ENCODE peak calls at places on chromosome 4, in four cellular contexts. X is endothelial cell of umbilical vein, P is IMR-90, V is K562. M is an unnamed sample.

GRCh38 chr4:1961038-1961437 is 47.7 kb downstream of the NELFA start:
- DNase-seq in X (no peak), P (no peak), V (no peak), M (no peak)

GRCh38 chr4:102663073-102663472 is 97.7 kb downstream of the MANBA start:
- DNase-seq in X (no peak), P (peak; percentile 80), V (no peak), M (no peak)

GRCh38 chr4:37562592-37562991 is 123.6 kb downstream of the RELL1 start:
- DNase-seq in X (no peak), P (peak; percentile 33), V (no peak), M (peak; percentile 63)

GRCh38 chr4:48780867-48781219 is 764 bp upstream of the FRYL start:
- DNase-seq in X (peak; percentile 70), P (peak; percentile 43), V (no peak), M (no peak)

GRCh38 chr4:94595880-94596483 is 144.2 kb downstream of the PDLIM5 start:
- DNase-seq in X (peak; percentile 76), P (peak; percentile 74), V (peak; percentile 14), M (no peak)

GRCh38 chr4:76199664-76200211 is 13.9 kb downstream of the SCARB2 start:
- DNase-seq in X (peak; percentile 59), P (peak; percentile 31), V (no peak), M (no peak)

GRCh38 chr4:108043536-108043935 is 53.8 kb downstream of the HADH start:
- DNase-seq in X (no peak), P (no peak), V (no peak), M (no peak)

GRCh38 chr4:88409206-88409605 is 30.6 kb downstream of the HERC6 start:
- DNase-seq in X (no peak), P (no peak), V (no peak), M (no peak)

GRCh38 chr4:159434496-159435241 is 331.8 kb downstream of the RAPGEF2 start:
- DNase-seq in X (no peak), P (peak; percentile 65), V (no peak), M (peak; percentile 69)

GRCh38 chr4:63211377-63211776 is 1197.9 kb downstream of the TECRL start:
- DNase-seq in X (no peak), P (no peak), V (no peak), M (no peak)

GRCh38 chr4:54228064-54228527 is 997 bp upstream of the PDGFRA start:
- DNase-seq in X (no peak), P (peak; percentile 82), V (peak; percentile 54), M (no peak)

GRCh38 chr4:172352351-172352750 is 539.1 kb downstream of the GALNTL6 start:
- DNase-seq in X (no peak), P (no peak), V (no peak), M (no peak)

GRCh38 chr4:173807347-173807746 is 277.3 kb upstream of the HAND2 start:
- DNase-seq in X (no peak), P (no peak), V (no peak), M (no peak)

GRCh38 chr4:15920723-15921591 is 17.6 kb downstream of the FGFBP1 start:
- DNase-seq in X (peak; percentile 89), P (peak; percentile 99), V (no peak), M (peak; percentile 93)

GRCh38 chr4:110865611-110866254 is 242.9 kb upstream of the PITX2 start:
- DNase-seq in X (no peak), P (peak; percentile 55), V (no peak), M (no peak)

GRCh38 chr4:114384629-114385028 is 214.0 kb upstream of the UGT8 start:
- DNase-seq in X (peak; percentile 62), P (peak; percentile 77), V (no peak), M (no peak)

GRCh38 chr4:80365928-80366327 is 30.4 kb downstream of the CFAP299 start:
- DNase-seq in X (peak; percentile 23), P (peak; percentile 76), V (peak; percentile 17), M (peak; percentile 15)

GRCh38 chr4:184746532-184746870 is 12.6 kb upstream of the CENPU start:
- DNase-seq in X (no peak), P (peak; percentile 82), V (no peak), M (no peak)

GRCh38 chr4:188719794-188720193 is 580.6 kb downstream of the TRIML1 start:
- DNase-seq in X (no peak), P (no peak), V (no peak), M (no peak)

GRCh38 chr4:113049421-113050355 is at the start of gene ANK2:
- DNase-seq in X (no peak), P (no peak), V (no peak), M (no peak)

GRCh38 chr4:91330555-91331137 is 973.1 kb upstream of the GRID2 start:
- DNase-seq in X (peak; percentile 4), P (no peak), V (no peak), M (no peak)

DNA sequence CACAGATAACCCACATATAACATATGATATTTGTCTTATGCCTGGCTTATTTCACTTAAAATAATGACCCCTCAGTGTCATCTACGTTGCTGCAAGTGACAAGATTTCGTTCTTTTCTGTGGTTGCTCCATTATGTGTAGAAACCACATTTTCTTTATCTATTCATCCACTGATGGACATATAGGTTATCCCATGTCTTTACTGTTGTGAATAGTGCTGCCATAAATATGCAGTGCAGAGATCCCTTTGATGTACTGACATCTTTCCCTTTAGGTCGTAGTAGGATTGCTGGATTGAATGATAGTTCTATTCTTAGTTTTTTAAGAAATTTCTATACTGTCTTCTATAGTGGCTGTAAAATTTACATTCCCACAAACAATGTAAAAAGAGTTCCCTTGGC is 135.8 kb downstream of the TET2 start:
- DNase-seq in X (no peak), P (no peak), V (no peak), M (no peak)
- H3K9me1 ChIP-seq in X (no peaks in the 10 kb centered on the region), P (peaks cover 8% of the 10 kb centered on the region), V (no peaks in the 10 kb centered on the region), M (no peaks in the 10 kb centered on the region)

GRCh38 chr4:166957451-166957850 is 276.8 kb downstream of the SPOCK3 start:
- DNase-seq in X (no peak), P (no peak), V (no peak), M (no peak)

DNA sequence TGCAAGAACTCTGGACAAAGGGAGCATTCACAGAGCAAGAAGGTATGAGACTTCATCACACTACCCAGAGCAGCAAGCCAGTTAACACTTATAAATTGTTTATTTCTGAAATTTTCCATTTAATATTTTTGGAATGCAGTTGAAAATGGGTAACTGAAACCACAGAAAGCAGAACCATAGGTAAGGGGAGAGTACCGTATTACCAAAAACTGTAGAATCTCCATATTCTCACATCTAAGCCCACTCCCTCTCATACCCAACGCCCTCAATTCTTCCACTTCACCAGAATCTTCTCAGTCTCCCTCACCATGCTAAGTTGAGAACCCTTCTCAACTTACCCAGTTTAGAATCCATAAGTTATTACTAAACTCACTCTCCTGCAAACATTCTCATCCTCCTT is 277.8 kb downstream of the SPOCK3 start:
- DNase-seq in X (no peak), P (no peak), V (no peak), M (no peak)
- H3K4me2 ChIP-seq in X (no peak overlapping the region), P (no peak overlapping the region), V (no peak overlapping the region), M (no peak overlapping the region)

GRCh38 chr4:677431-678293 is 3.3 kb downstream of the MYL5 start:
- DNase-seq in X (no peak), P (no peak), V (no peak), M (peak; percentile 92)
- H3K4me1 ChIP-seq in X (peaks cover 16% of the 10 kb centered on the region), P (peaks cover 12% of the 10 kb centered on the region), V (peaks cover 91% of the 10 kb centered on the region), M (peaks cover 29% of the 10 kb centered on the region)

GRCh38 chr4:119035941-119036737 is 99.5 kb upstream of the MYOZ2 start:
- DNase-seq in X (no peak), P (peak; percentile 51), V (no peak), M (no peak)

GRCh38 chr4:119039160-119039559 is 96.5 kb upstream of the MYOZ2 start:
- DNase-seq in X (no peak), P (no peak), V (no peak), M (no peak)

GRCh38 chr4:119039779-119040178 is 95.9 kb upstream of the MYOZ2 start:
- DNase-seq in X (no peak), P (no peak), V (no peak), M (no peak)

GRCh38 chr4:119038465-119038864 is 97.2 kb upstream of the MYOZ2 start:
- DNase-seq in X (peak; percentile 43), P (peak; percentile 40), V (no peak), M (no peak)

DNA sequence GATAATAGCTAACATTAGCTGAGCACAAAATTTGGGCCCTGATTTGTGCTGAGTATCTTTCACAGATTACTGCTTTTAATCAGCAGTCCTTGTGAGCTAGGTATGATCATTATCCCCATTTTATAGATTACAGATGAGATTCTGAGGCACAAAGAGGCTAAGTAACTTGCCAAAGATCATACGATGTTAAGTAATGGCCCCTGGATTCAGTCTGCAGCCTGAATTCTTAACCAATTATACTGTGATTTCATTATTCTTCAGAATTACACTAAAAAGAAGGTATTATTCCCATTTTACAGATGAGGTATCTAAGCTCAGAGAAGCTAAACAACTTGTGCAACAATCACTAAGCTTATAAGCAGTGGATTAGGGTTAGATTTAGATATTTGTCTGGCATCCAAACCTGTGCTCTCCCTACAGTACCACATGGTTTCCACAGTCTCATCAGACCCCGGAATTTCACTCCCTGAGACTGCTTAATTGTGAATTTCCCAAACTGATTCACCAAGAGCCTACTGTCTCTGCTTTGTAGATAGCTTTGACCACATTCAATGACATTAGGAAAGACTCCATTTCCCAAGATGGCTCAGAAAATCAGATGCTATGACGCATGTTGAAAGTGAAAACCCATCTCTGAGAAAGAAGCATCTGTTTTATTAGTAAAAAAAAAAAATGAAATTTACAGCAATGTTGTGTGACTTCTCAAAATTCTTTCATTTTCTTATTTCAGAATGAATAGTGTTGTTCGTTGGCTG is 97.7 kb upstream of the MYOZ2 start:
- DNase-seq in X (no peak), P (no peak), V (no peak), M (no peak)
- H3K9me1 ChIP-seq in X (no peaks in the 10 kb centered on the region), P (peaks cover 9% of the 10 kb centered on the region), V (no peaks in the 10 kb centered on the region), M (no peaks in the 10 kb centered on the region)

DNA sequence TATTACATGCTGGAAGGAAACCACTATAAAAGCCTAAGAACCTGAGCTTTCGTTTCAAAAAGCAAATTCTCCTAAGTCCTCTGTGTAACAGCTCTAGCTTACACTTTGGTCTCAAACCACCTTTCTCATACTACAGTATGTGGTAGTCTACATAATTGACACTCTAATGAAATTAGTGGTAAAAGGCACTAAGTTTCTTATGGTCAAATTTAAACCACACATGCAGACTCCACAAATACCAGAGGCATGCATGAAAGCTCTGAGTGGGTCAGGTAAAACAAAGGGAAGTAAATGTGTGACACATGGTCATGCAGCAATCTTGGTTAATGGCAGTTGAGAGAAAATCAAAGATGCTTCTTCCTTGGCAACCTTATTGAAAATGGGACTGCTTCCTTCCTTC is 187.8 kb downstream of the CCNG2 start:
- DNase-seq in X (no peak), P (no peak), V (no peak), M (no peak)
- H3K4me2 ChIP-seq in X (no peak overlapping the region), P (no peak overlapping the region), V (no peak overlapping the region), M (no peak overlapping the region)